ENCODE peak calls at places on chromosomes 2 and 18, in six cellular contexts. One of them, this sample, is unnamed. For H3K9me3, the result is how much of the 10 kb centered on the place peaks cover.

GRCh38 chr2:67304300-67304890 is 92.7 kb upstream of the ETAA1 start:
- DNase-seq in heart right ventricle: no peak
- DNase-seq in Panc1: no peak
- DNase-seq in H1: no peak
- DNase-seq in PC-9: no peak
- DNase-seq in heart left ventricle: no peak
- DNase-seq in this sample: no peak

GRCh38 chr2:123513351-123513750 is 511.7 kb upstream of the CNTNAP5 start:
- DNase-seq in heart right ventricle: no peak
- DNase-seq in PC-9: no peak
- DNase-seq in H1: no peak
- DNase-seq in Panc1: no peak
- DNase-seq in heart left ventricle: no peak
- DNase-seq in this sample: no peak

GRCh38 chr18:57434536-57435494 is at the start of gene ONECUT2:
- DNase-seq in H1: peak
- DNase-seq in heart right ventricle: peak
- DNase-seq in heart left ventricle: peak
- DNase-seq in Panc1: no peak
- DNase-seq in PC-9: peak
- DNase-seq in this sample: no peak

GRCh38 chr18:13218376-13219011 is at the start of gene LDLRAD4:
- DNase-seq in heart right ventricle: peak
- DNase-seq in H1: no peak
- DNase-seq in heart left ventricle: peak
- DNase-seq in PC-9: no peak
- DNase-seq in Panc1: no peak
- DNase-seq in this sample: no peak

GRCh38 chr18:56291229-56291796 is 347.1 kb downstream of the TXNL1 start:
- DNase-seq in H1: no peak
- DNase-seq in heart right ventricle: no peak
- DNase-seq in heart left ventricle: no peak
- DNase-seq in PC-9: no peak
- DNase-seq in Panc1: no peak
- DNase-seq in this sample: no peak

GRCh38 chr2:240565267-240566202 is 2.7 kb upstream of the RNPEPL1 start:
- DNase-seq in H1: no peak
- DNase-seq in PC-9: peak
- DNase-seq in heart right ventricle: peak
- DNase-seq in Panc1: no peak
- DNase-seq in heart left ventricle: peak
- DNase-seq in this sample: no peak

GRCh38 chr2:7348761-7349160 is 431.5 kb downstream of the RNF144A start:
- DNase-seq in Panc1: no peak
- DNase-seq in heart left ventricle: no peak
- DNase-seq in PC-9: no peak
- DNase-seq in H1: no peak
- DNase-seq in heart right ventricle: no peak
- DNase-seq in this sample: no peak

GRCh38 chr2:189178726-189179606 is 595 bp downstream of the COL5A2 start:
- DNase-seq in H1: no peak
- DNase-seq in heart left ventricle: no peak
- DNase-seq in heart right ventricle: no peak
- DNase-seq in Panc1: no peak
- DNase-seq in PC-9: no peak
- DNase-seq in this sample: no peak

GRCh38 chr2:241983571-241984270 is 114.2 kb downstream of the RTP5 start:
- DNase-seq in heart left ventricle: no peak
- DNase-seq in heart right ventricle: no peak
- DNase-seq in Panc1: no peak
- DNase-seq in PC-9: no peak
- DNase-seq in H1: no peak
- DNase-seq in this sample: no peak

GRCh38 chr2:33104726-33105125 is 158.0 kb downstream of the LTBP1 start:
- DNase-seq in heart right ventricle: no peak
- DNase-seq in heart left ventricle: no peak
- DNase-seq in PC-9: no peak
- DNase-seq in H1: no peak
- DNase-seq in Panc1: no peak
- DNase-seq in this sample: no peak

GRCh38 chr2:100878000-100878786 is 58.3 kb downstream of the NPAS2 start:
- DNase-seq in heart left ventricle: no peak
- DNase-seq in H1: no peak
- DNase-seq in Panc1: no peak
- DNase-seq in heart right ventricle: peak
- DNase-seq in PC-9: no peak
- DNase-seq in this sample: no peak

GRCh38 chr2:26477126-26477910 is 606 bp downstream of the OTOF start:
- DNase-seq in H1: no peak
- DNase-seq in Panc1: no peak
- DNase-seq in heart left ventricle: peak
- DNase-seq in PC-9: no peak
- DNase-seq in heart right ventricle: no peak
- DNase-seq in this sample: no peak

GRCh38 chr2:27638709-27639108 is 9.9 kb downstream of the GPN1 start:
- DNase-seq in PC-9: no peak
- DNase-seq in H1: no peak
- DNase-seq in heart left ventricle: no peak
- DNase-seq in heart right ventricle: no peak
- DNase-seq in Panc1: no peak
- DNase-seq in this sample: no peak

GRCh38 chr2:172480301-172481218 is 53.2 kb downstream of the ITGA6 start:
- DNase-seq in heart left ventricle: peak
- DNase-seq in Panc1: no peak
- DNase-seq in heart right ventricle: peak
- DNase-seq in PC-9: peak
- DNase-seq in H1: no peak
- DNase-seq in this sample: no peak

GRCh38 chr2:3434005-3434404 is 54.5 kb downstream of the TRAPPC12 start:
- DNase-seq in PC-9: no peak
- DNase-seq in Panc1: no peak
- DNase-seq in H1: no peak
- DNase-seq in heart right ventricle: no peak
- DNase-seq in heart left ventricle: no peak
- DNase-seq in this sample: no peak

GRCh38 chr2:70381235-70381634 is 79.4 kb upstream of the FAM136A start:
- DNase-seq in heart right ventricle: no peak
- DNase-seq in heart left ventricle: no peak
- DNase-seq in Panc1: no peak
- DNase-seq in H1: no peak
- DNase-seq in PC-9: no peak
- DNase-seq in this sample: no peak

GRCh38 chr18:45997689-45998088 is 30.6 kb upstream of the EPG5 start:
- DNase-seq in H1: no peak
- DNase-seq in PC-9: no peak
- DNase-seq in heart right ventricle: no peak
- DNase-seq in Panc1: no peak
- DNase-seq in heart left ventricle: no peak
- DNase-seq in this sample: no peak

GRCh38 chr18:8661754-8662573 is 43.4 kb upstream of the MTCL1 start:
- DNase-seq in heart left ventricle: no peak
- DNase-seq in H1: peak
- DNase-seq in Panc1: no peak
- DNase-seq in heart right ventricle: no peak
- DNase-seq in PC-9: no peak
- DNase-seq in this sample: peak

GRCh38 chr2:144533221-144533620 is 13.3 kb upstream of the ZEB2 start:
- DNase-seq in heart left ventricle: no peak
- DNase-seq in heart right ventricle: no peak
- DNase-seq in H1: no peak
- DNase-seq in Panc1: no peak
- DNase-seq in PC-9: no peak
- DNase-seq in this sample: no peak

GRCh38 chr2:35741556-35741955 is 614.0 kb upstream of the CRIM1 start:
- DNase-seq in Panc1: no peak
- DNase-seq in heart left ventricle: no peak
- DNase-seq in heart right ventricle: no peak
- DNase-seq in H1: no peak
- DNase-seq in PC-9: no peak
- DNase-seq in this sample: no peak

GRCh38 chr2:157592983-157593382 is 35.7 kb downstream of the ACVR1C start:
- DNase-seq in H1: no peak
- DNase-seq in PC-9: no peak
- DNase-seq in heart right ventricle: no peak
- DNase-seq in Panc1: no peak
- DNase-seq in heart left ventricle: no peak
- DNase-seq in this sample: no peak

GRCh38 chr18:72161686-72162085 is 382.5 kb downstream of the CBLN2 start:
- DNase-seq in H1: no peak
- DNase-seq in heart right ventricle: no peak
- DNase-seq in heart left ventricle: no peak
- DNase-seq in PC-9: no peak
- DNase-seq in Panc1: no peak
- DNase-seq in this sample: no peak

GRCh38 chr18:35637226-35637625 is 55.7 kb downstream of the GALNT1 start:
- DNase-seq in heart right ventricle: no peak
- DNase-seq in heart left ventricle: no peak
- DNase-seq in Panc1: no peak
- DNase-seq in H1: no peak
- DNase-seq in PC-9: no peak
- DNase-seq in this sample: no peak

GRCh38 chr2:160091381-160091780 is 29.0 kb upstream of the PLA2R1 start:
- DNase-seq in heart left ventricle: no peak
- DNase-seq in PC-9: no peak
- DNase-seq in H1: no peak
- DNase-seq in Panc1: no peak
- DNase-seq in heart right ventricle: no peak
- DNase-seq in this sample: no peak
- H3K9me3 ChIP-seq in heart left ventricle: half or more
- H3K9me3 ChIP-seq in PC-9: under half
- H3K9me3 ChIP-seq in H1: half or more
- H3K9me3 ChIP-seq in Panc1: under half
- H3K9me3 ChIP-seq in heart right ventricle: under half
- H3K9me3 ChIP-seq in this sample: under half

GRCh38 chr2:232049350-232049749 is 87.8 kb downstream of the DIS3L2 start:
- DNase-seq in PC-9: no peak
- DNase-seq in heart right ventricle: no peak
- DNase-seq in Panc1: no peak
- DNase-seq in H1: no peak
- DNase-seq in heart left ventricle: no peak
- DNase-seq in this sample: no peak
- H3K4me3 ChIP-seq in PC-9: no peak
- H3K4me3 ChIP-seq in heart right ventricle: no peak
- H3K4me3 ChIP-seq in Panc1: no peak
- H3K4me3 ChIP-seq in H1: no peak
- H3K4me3 ChIP-seq in heart left ventricle: no peak
- H3K4me3 ChIP-seq in this sample: no peak

GRCh38 chr2:45540942-45541341 is 70.1 kb downstream of the SRBD1 start:
- DNase-seq in Panc1: no peak
- DNase-seq in PC-9: no peak
- DNase-seq in heart left ventricle: no peak
- DNase-seq in H1: no peak
- DNase-seq in heart right ventricle: no peak
- DNase-seq in this sample: no peak
- H3K9me3 ChIP-seq in Panc1: under half
- H3K9me3 ChIP-seq in PC-9: under half
- H3K9me3 ChIP-seq in heart left ventricle: under half
- H3K9me3 ChIP-seq in H1: under half
- H3K9me3 ChIP-seq in heart right ventricle: under half
- H3K9me3 ChIP-seq in this sample: under half

DNA sequence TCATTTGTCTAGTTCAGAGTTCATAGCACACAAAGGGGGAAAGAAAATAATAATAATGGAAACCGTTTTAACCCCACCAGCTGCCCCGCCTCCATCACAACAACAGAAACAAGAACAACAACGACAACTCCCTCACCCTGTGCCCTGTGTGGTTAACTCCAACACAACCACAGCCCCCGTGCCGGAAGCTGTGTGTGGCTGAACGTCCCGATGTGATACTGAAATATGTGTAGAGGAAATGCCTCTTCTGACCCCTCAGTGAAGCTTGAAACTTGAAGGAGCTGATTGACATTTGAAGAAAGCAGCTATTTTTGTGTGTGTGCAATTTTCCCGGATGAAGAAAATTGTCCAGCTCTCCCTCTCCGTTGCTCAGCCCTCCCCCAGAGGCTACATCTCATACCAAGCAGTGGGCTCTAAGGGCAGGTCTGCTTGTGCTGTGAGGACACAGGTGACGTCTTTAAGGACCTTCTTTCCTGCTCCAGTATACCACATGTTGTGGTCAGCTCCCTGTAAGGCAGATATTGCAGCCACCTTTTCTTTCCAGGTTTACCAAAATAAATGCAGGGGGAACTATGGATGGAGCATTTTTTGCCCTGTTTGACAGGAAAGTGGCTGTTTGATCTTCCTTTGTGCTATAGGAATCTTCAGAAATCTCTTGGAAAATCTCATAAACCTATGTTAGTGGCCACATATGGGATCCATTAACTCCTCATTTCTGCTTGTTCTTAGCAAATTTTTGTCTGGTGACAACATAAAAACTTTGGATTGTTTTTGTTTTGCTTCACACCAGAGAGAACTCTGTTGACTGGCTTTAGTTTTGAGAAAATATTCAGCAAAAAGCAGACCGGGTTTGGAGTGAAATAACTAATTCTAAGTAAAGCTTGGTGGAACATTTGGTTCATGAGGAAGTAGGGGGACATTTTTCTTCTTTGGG is 174.0 kb downstream of the ICOS start:
- DNase-seq in H1: no peak
- DNase-seq in PC-9: no peak
- DNase-seq in heart left ventricle: peak
- DNase-seq in heart right ventricle: no peak
- DNase-seq in Panc1: no peak
- DNase-seq in this sample: no peak
- H3K4me3 ChIP-seq in H1: no peak
- H3K4me3 ChIP-seq in PC-9: no peak
- H3K4me3 ChIP-seq in heart left ventricle: no peak
- H3K4me3 ChIP-seq in heart right ventricle: no peak
- H3K4me3 ChIP-seq in Panc1: no peak
- H3K4me3 ChIP-seq in this sample: no peak

DNA sequence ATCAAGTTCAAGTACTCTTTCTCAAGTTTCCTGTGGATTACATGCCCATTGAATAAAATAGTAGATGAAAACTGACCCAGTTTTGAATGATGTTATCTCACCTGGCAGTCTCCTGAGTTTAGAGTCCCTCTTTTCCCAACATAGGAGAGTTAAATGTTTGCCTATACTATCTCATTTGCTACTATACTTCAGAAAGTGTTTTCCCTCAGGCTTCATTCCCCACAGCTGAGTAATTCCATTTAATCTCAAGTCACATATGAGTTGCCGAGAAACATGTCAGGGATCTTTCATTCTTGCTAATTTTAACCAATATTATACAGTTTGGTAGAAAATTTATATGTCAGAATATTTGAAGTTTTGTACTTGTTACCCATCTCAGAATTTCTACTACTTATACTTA is 150.4 kb upstream of the CDH19 start:
- DNase-seq in heart right ventricle: no peak
- DNase-seq in PC-9: no peak
- DNase-seq in Panc1: no peak
- DNase-seq in heart left ventricle: no peak
- DNase-seq in H1: no peak
- DNase-seq in this sample: no peak
- H3K9me3 ChIP-seq in heart right ventricle: under half
- H3K9me3 ChIP-seq in PC-9: under half
- H3K9me3 ChIP-seq in Panc1: under half
- H3K9me3 ChIP-seq in heart left ventricle: under half
- H3K9me3 ChIP-seq in H1: under half
- H3K9me3 ChIP-seq in this sample: under half

GRCh38 chr2:220455389-220455788 is 828.0 kb downstream of the SLC4A3 start:
- DNase-seq in H1: no peak
- DNase-seq in heart right ventricle: no peak
- DNase-seq in Panc1: no peak
- DNase-seq in PC-9: no peak
- DNase-seq in heart left ventricle: no peak
- DNase-seq in this sample: no peak
- H3K4me3 ChIP-seq in H1: no peak
- H3K4me3 ChIP-seq in heart right ventricle: no peak
- H3K4me3 ChIP-seq in Panc1: no peak
- H3K4me3 ChIP-seq in PC-9: no peak
- H3K4me3 ChIP-seq in heart left ventricle: no peak
- H3K4me3 ChIP-seq in this sample: no peak

This sample was measured in iPS DF 6.9.